ENCODE peak calls at places on chromosomes 3 and 15, in six cellular contexts. M, L, G, T, E and S are unnamed samples.

GRCh38 chr15:67067161-67067853 is 1.9 kb downstream of the SMAD3 start:
- DNase-seq in M (peak), L (no peak), T (no peak), G (peak), E (no peak), S (no peak)

GRCh38 chr3:29475854-29476253 is 195.0 kb downstream of the RBMS3 start:
- DNase-seq in M (no peak), T (no peak), E (no peak), G (no peak), L (no peak), S (no peak)

GRCh38 chr3:86731501-86731901 is 259.4 kb downstream of the VGLL3 start:
- DNase-seq in G (no peak), T (no peak), E (no peak), M (no peak), L (no peak), S (no peak)

GRCh38 chr3:121152573-121152972 is 244.6 kb downstream of the STXBP5L start:
- DNase-seq in E (peak), M (no peak), T (no peak), G (peak), L (no peak), S (no peak)

GRCh38 chr3:9491506-9491905 is 62.1 kb downstream of the LHFPL4 start:
- DNase-seq in M (no peak), G (no peak), L (no peak), E (no peak), T (no peak), S (no peak)

GRCh38 chr3:188001052-188001567 is 152.8 kb upstream of the LPP start:
- DNase-seq in G (peak), L (no peak), M (no peak), T (no peak), E (no peak), S (no peak)

GRCh38 chr3:64501298-64501906 is 186.4 kb downstream of the ADAMTS9 start:
- DNase-seq in M (no peak), G (no peak), E (no peak), L (no peak), T (no peak), S (no peak)

GRCh38 chr3:49161808-49162530 is 4.2 kb downstream of the CCDC71 start:
- DNase-seq in L (no peak), T (no peak), M (no peak), E (no peak), G (no peak), S (no peak)

GRCh38 chr15:53114960-53115359 is 324.8 kb upstream of the ONECUT1 start:
- DNase-seq in L (no peak), G (no peak), T (no peak), E (no peak), M (no peak), S (no peak)

GRCh38 chr15:63465104-63465503 is 39.3 kb upstream of the USP3 start:
- DNase-seq in M (no peak), E (no peak), L (no peak), G (peak), T (peak), S (peak)

GRCh38 chr3:156793400-156793799 is 32.8 kb upstream of the LEKR1 start:
- DNase-seq in E (no peak), M (no peak), T (no peak), L (no peak), G (no peak), S (no peak)

GRCh38 chr3:13770390-13771169 is 109.3 kb downstream of the WNT7A start:
- DNase-seq in E (no peak), L (no peak), T (no peak), G (no peak), M (no peak), S (no peak)

GRCh38 chr3:99651561-99651960 is 13.2 kb downstream of the COL8A1 start:
- DNase-seq in E (no peak), G (peak), L (no peak), T (no peak), M (peak), S (peak)

GRCh38 chr15:39594056-39594763 is 13.3 kb downstream of the THBS1 start:
- DNase-seq in M (no peak), E (no peak), G (peak), T (peak), L (no peak), S (peak)

GRCh38 chr3:171828852-171829770 is 14.0 kb upstream of the TMEM212 start:
- DNase-seq in L (peak), T (no peak), E (no peak), M (no peak), G (no peak), S (no peak)

GRCh38 chr3:57787867-57788623 is 31.9 kb downstream of the SLMAP start:
- DNase-seq in G (no peak), M (no peak), L (no peak), T (no peak), E (peak), S (no peak)

GRCh38 chr3:30253832-30254231 is 352.6 kb upstream of the TGFBR2 start:
- DNase-seq in M (no peak), G (no peak), E (no peak), T (no peak), L (no peak), S (no peak)

GRCh38 chr15:36177590-36178281 is 401.7 kb upstream of the CDIN1 start:
- DNase-seq in M (no peak), L (no peak), E (no peak), G (peak), T (no peak), S (peak)

GRCh38 chr15:80317389-80318169 is 65.6 kb upstream of the CTXND1 start:
- DNase-seq in T (peak), L (no peak), M (peak), G (peak), E (no peak), S (peak)

GRCh38 chr3:14766428-14767244 is 52.1 kb upstream of the FGD5 start:
- DNase-seq in E (no peak), L (no peak), G (no peak), T (no peak), M (no peak), S (no peak)

GRCh38 chr15:72135719-72136118 is 17.5 kb downstream of the SENP8 start:
- DNase-seq in G (no peak), T (no peak), E (no peak), L (no peak), M (no peak), S (peak)

GRCh38 chr3:58704745-58705144 is 38.2 kb upstream of the FAM3D start:
- DNase-seq in G (no peak), T (no peak), M (no peak), E (no peak), L (no peak), S (no peak)

GRCh38 chr3:153628591-153628990 is 466.6 kb downstream of the RAP2B start:
- DNase-seq in L (no peak), G (no peak), E (peak), M (no peak), T (no peak), S (no peak)

GRCh38 chr3:133492159-133492860 is 81.2 kb upstream of the CDV3 start:
- DNase-seq in G (no peak), E (no peak), T (no peak), L (no peak), M (no peak), S (no peak)

GRCh38 chr3:125051715-125052581 is 3.8 kb downstream of the HEG1 start:
- DNase-seq in T (peak), G (peak), L (no peak), M (peak), E (no peak), S (peak)

GRCh38 chr3:187999821-188000220 is 154.1 kb upstream of the LPP start:
- DNase-seq in E (peak), M (no peak), T (no peak), L (no peak), G (no peak), S (no peak)

GRCh38 chr15:63530235-63530634 is 25.8 kb downstream of the USP3 start:
- DNase-seq in E (no peak), T (no peak), L (no peak), G (no peak), M (no peak), S (no peak)

GRCh38 chr15:31867536-31868442 is 162.5 kb upstream of the CHRNA7 start:
- DNase-seq in T (no peak), L (peak), M (peak), G (peak), E (peak), S (peak)

GRCh38 chr3:139710212-139710611 is 32.4 kb upstream of the NMNAT3 start:
- DNase-seq in L (no peak), M (no peak), E (no peak), G (no peak), T (no peak), S (no peak)

GRCh38 chr3:146884291-146884690 is 279.1 kb upstream of the PLSCR5 start:
- DNase-seq in T (no peak), L (no peak), M (no peak), E (no peak), G (no peak), S (no peak)